ENCODE peak calls at places on chromosomes 13 and 19, in six cellular contexts. L is HT1080, R is T-helper 17 cell, C is pancreas, U is NCI-H187 treated with DMSO at 0.1 percent for 48 hours, X is AG09319. O is an unnamed sample.

GRCh38 chr19:55273978-55274707 is 5.8 kb downstream of the HSPBP1 start:
- DNase-seq in L (no peak), R (no peak), C (no peak), U (no peak), X (no peak), O (no peak)

GRCh38 chr13:95564948-95565347 is 12.4 kb downstream of the CLDN10 start:
- DNase-seq in L (peak), R (no peak), C (no peak), U (no peak), X (no peak), O (no peak)

GRCh38 chr19:7196721-7197168 is 97.5 kb downstream of the INSR start:
- DNase-seq in L (no peak), R (no peak), C (no peak), U (no peak), X (no peak), O (no peak)

GRCh38 chr13:40993119-40993518 is 26.0 kb downstream of the ELF1 start:
- DNase-seq in L (no peak), R (no peak), C (peak), U (no peak), X (no peak), O (no peak)

GRCh38 chr19:4506449-4507149 is 11.7 kb downstream of the PLIN4 start:
- DNase-seq in L (peak), R (no peak), C (peak), U (no peak), X (no peak), O (peak)

GRCh38 chr19:33412617-33413425 is 39.3 kb downstream of the CEBPG start:
- DNase-seq in L (no peak), R (no peak), C (peak), U (no peak), X (no peak), O (no peak)

GRCh38 chr19:32675720-32676185 is at the start of gene RGS9BP:
- DNase-seq in L (peak), R (peak), C (peak), U (peak), X (peak), O (peak)

GRCh38 chr19:40320558-40320935 is 27.6 kb downstream of the C19orf47 start:
- DNase-seq in L (no peak), R (no peak), C (no peak), U (no peak), X (no peak), O (no peak)

GRCh38 chr19:4678881-4679379 is 8.8 kb upstream of the MYDGF start:
- DNase-seq in L (no peak), R (no peak), C (no peak), U (no peak), X (no peak), O (no peak)

GRCh38 chr13:98509271-98510155 is 67.4 kb downstream of the STK24 start:
- DNase-seq in L (peak), R (no peak), C (no peak), U (no peak), X (peak), O (peak)

GRCh38 chr13:47039106-47039505 is 142.3 kb upstream of the HTR2A start:
- DNase-seq in L (peak), R (no peak), C (no peak), U (no peak), X (peak), O (no peak)

GRCh38 chr19:52898101-52898500 is 666 bp upstream of the ZNF320 start:
- DNase-seq in L (no peak), R (no peak), C (peak), U (no peak), X (no peak), O (peak)

GRCh38 chr19:47778954-47779351 is 450 bp downstream of the SELENOW start:
- DNase-seq in L (no peak), R (no peak), C (no peak), U (no peak), X (no peak), O (no peak)

GRCh38 chr13:75870397-75870801 is 234.3 kb downstream of the LMO7 start:
- DNase-seq in L (peak), R (peak), C (no peak), U (no peak), X (no peak), O (no peak)

GRCh38 chr13:42279080-42279479 is 7.1 kb downstream of the AKAP11 start:
- DNase-seq in L (no peak), R (no peak), C (no peak), U (no peak), X (no peak), O (no peak)

GRCh38 chr19:845707-846481 is 5.1 kb downstream of the PRTN3 start:
- DNase-seq in L (no peak), R (no peak), C (no peak), U (no peak), X (no peak), O (no peak)

GRCh38 chr13:51221674-51222509 is at the start of gene FAM124A:
- DNase-seq in L (peak), R (peak), C (peak), U (no peak), X (no peak), O (no peak)

GRCh38 chr13:79194272-79194671 is 211.8 kb downstream of the RBM26 start:
- DNase-seq in L (no peak), R (no peak), C (no peak), U (no peak), X (no peak), O (no peak)

GRCh38 chr13:95360052-95360451 is 58.8 kb upstream of the ABCC4 start:
- DNase-seq in L (no peak), R (no peak), C (no peak), U (no peak), X (no peak), O (no peak)

GRCh38 chr13:64397699-64398098 is 2832.4 kb downstream of the PCDH9 start:
- DNase-seq in L (peak), R (no peak), C (no peak), U (no peak), X (no peak), O (no peak)